ENCODE peak calls at places on chromosome 15, in six cellular contexts. One of them, this sample, is unnamed.
A peak's percentile ranks its signal among the peaks of the same experiment; 100 is the strongest.

GRCh38 chr15:65409284-65409631 is 13.5 kb downstream of the IGDCC4 start:
- DNase-seq in RPMI8226: no peak
- DNase-seq in endodermal cell: no peak
- DNase-seq in RKO: peak; percentile 52
- DNase-seq in Caco-2: no peak
- DNase-seq in anterior cingulate cortex: no peak
- DNase-seq in this sample: no peak

GRCh38 chr15:85711590-85712192 is 83.0 kb downstream of the KLHL25 start:
- DNase-seq in RPMI8226: no peak
- DNase-seq in endodermal cell: no peak
- DNase-seq in RKO: no peak
- DNase-seq in Caco-2: no peak
- DNase-seq in anterior cingulate cortex: no peak
- DNase-seq in this sample: no peak

GRCh38 chr15:57878573-57878972 is 172.1 kb downstream of the POLR2M start:
- DNase-seq in RPMI8226: no peak
- DNase-seq in endodermal cell: no peak
- DNase-seq in RKO: no peak
- DNase-seq in Caco-2: no peak
- DNase-seq in anterior cingulate cortex: no peak
- DNase-seq in this sample: no peak

GRCh38 chr15:100710213-100710612 is 107.8 kb downstream of the ASB7 start:
- DNase-seq in RPMI8226: no peak
- DNase-seq in endodermal cell: no peak
- DNase-seq in RKO: no peak
- DNase-seq in Caco-2: no peak
- DNase-seq in anterior cingulate cortex: no peak
- DNase-seq in this sample: no peak

GRCh38 chr15:85000189-85000864 is 18.7 kb downstream of the PDE8A start:
- DNase-seq in RPMI8226: no peak
- DNase-seq in endodermal cell: no peak
- DNase-seq in RKO: no peak
- DNase-seq in Caco-2: no peak
- DNase-seq in anterior cingulate cortex: no peak
- DNase-seq in this sample: no peak

GRCh38 chr15:38050988-38051387 is 116.5 kb downstream of the TMCO5A start:
- DNase-seq in RPMI8226: no peak
- DNase-seq in endodermal cell: no peak
- DNase-seq in RKO: no peak
- DNase-seq in Caco-2: no peak
- DNase-seq in anterior cingulate cortex: no peak
- DNase-seq in this sample: no peak

GRCh38 chr15:89383635-89384604 is 49.3 kb upstream of the POLG start:
- DNase-seq in RPMI8226: no peak
- DNase-seq in endodermal cell: peak; percentile 53
- DNase-seq in RKO: no peak
- DNase-seq in Caco-2: no peak
- DNase-seq in anterior cingulate cortex: peak; percentile 69
- DNase-seq in this sample: peak; percentile 97

GRCh38 chr15:25378501-25378901 is 60.3 kb downstream of the UBE3A start:
- DNase-seq in RPMI8226: no peak
- DNase-seq in endodermal cell: no peak
- DNase-seq in RKO: peak; percentile 3
- DNase-seq in Caco-2: no peak
- DNase-seq in anterior cingulate cortex: no peak
- DNase-seq in this sample: no peak

GRCh38 chr15:70669966-70670658 is 93.2 kb downstream of the UACA start:
- DNase-seq in RPMI8226: peak; percentile 44
- DNase-seq in endodermal cell: no peak
- DNase-seq in RKO: no peak
- DNase-seq in Caco-2: no peak
- DNase-seq in anterior cingulate cortex: no peak
- DNase-seq in this sample: no peak

GRCh38 chr15:50225057-50225456 is 40.5 kb downstream of the HDC start:
- DNase-seq in RPMI8226: no peak
- DNase-seq in endodermal cell: no peak
- DNase-seq in RKO: no peak
- DNase-seq in Caco-2: no peak
- DNase-seq in anterior cingulate cortex: no peak
- DNase-seq in this sample: no peak

GRCh38 chr15:71252036-71252898 is 137.0 kb downstream of the THSD4 start:
- DNase-seq in RPMI8226: no peak
- DNase-seq in endodermal cell: no peak
- DNase-seq in RKO: no peak
- DNase-seq in Caco-2: peak; percentile 93
- DNase-seq in anterior cingulate cortex: no peak
- DNase-seq in this sample: no peak

GRCh38 chr15:72835289-72835890 is 51.8 kb upstream of the ADPGK start:
- DNase-seq in RPMI8226: peak; percentile 24
- DNase-seq in endodermal cell: peak; percentile 82
- DNase-seq in RKO: no peak
- DNase-seq in Caco-2: no peak
- DNase-seq in anterior cingulate cortex: no peak
- DNase-seq in this sample: no peak

GRCh38 chr15:71115567-71116351 is 488 bp downstream of the THSD4 start:
- DNase-seq in RPMI8226: peak; percentile 15
- DNase-seq in endodermal cell: peak; percentile 82
- DNase-seq in RKO: peak; percentile 46
- DNase-seq in Caco-2: no peak
- DNase-seq in anterior cingulate cortex: no peak
- DNase-seq in this sample: no peak

GRCh38 chr15:90035095-90035834 is 34.1 kb downstream of the ZNF710 start:
- DNase-seq in RPMI8226: no peak
- DNase-seq in endodermal cell: peak; percentile 73
- DNase-seq in RKO: no peak
- DNase-seq in Caco-2: peak; percentile 55
- DNase-seq in anterior cingulate cortex: peak; percentile 40
- DNase-seq in this sample: peak; percentile 53

GRCh38 chr15:25900426-25900825 is 37.3 kb upstream of the ATP10A start:
- DNase-seq in RPMI8226: no peak
- DNase-seq in endodermal cell: no peak
- DNase-seq in RKO: no peak
- DNase-seq in Caco-2: no peak
- DNase-seq in anterior cingulate cortex: no peak
- DNase-seq in this sample: no peak

GRCh38 chr15:74955796-74956647 is 550 bp downstream of the RPP25 start:
- DNase-seq in RPMI8226: peak; percentile 89
- DNase-seq in endodermal cell: peak; percentile 86
- DNase-seq in RKO: peak; percentile 88
- DNase-seq in Caco-2: peak; percentile 79
- DNase-seq in anterior cingulate cortex: peak; percentile 71
- DNase-seq in this sample: peak; percentile 71

GRCh38 chr15:38378162-38378560 is 75.8 kb upstream of the FAM98B start:
- DNase-seq in RPMI8226: no peak
- DNase-seq in endodermal cell: no peak
- DNase-seq in RKO: no peak
- DNase-seq in Caco-2: no peak
- DNase-seq in anterior cingulate cortex: peak; percentile 63
- DNase-seq in this sample: no peak

GRCh38 chr15:20340931-20341661 is 200.5 kb downstream of the GOLGA6L6 start:
- DNase-seq in RPMI8226: peak; percentile 52
- DNase-seq in endodermal cell: peak; percentile 86
- DNase-seq in RKO: peak; percentile 55
- DNase-seq in Caco-2: peak; percentile 89
- DNase-seq in anterior cingulate cortex: no peak
- DNase-seq in this sample: no peak

GRCh38 chr15:83108266-83109219 is 1.1 kb downstream of the TM6SF1 start:
- DNase-seq in RPMI8226: peak; percentile 54
- DNase-seq in endodermal cell: peak; percentile 63
- DNase-seq in RKO: no peak
- DNase-seq in Caco-2: no peak
- DNase-seq in anterior cingulate cortex: peak; percentile 57
- DNase-seq in this sample: no peak

GRCh38 chr15:39127151-39127815 is 453.6 kb upstream of the THBS1 start:
- DNase-seq in RPMI8226: no peak
- DNase-seq in endodermal cell: no peak
- DNase-seq in RKO: no peak
- DNase-seq in Caco-2: peak; percentile 57
- DNase-seq in anterior cingulate cortex: no peak
- DNase-seq in this sample: no peak

GRCh38 chr15:29299331-29299730 is 29.7 kb upstream of the NSMCE3 start:
- DNase-seq in RPMI8226: no peak
- DNase-seq in endodermal cell: no peak
- DNase-seq in RKO: no peak
- DNase-seq in Caco-2: no peak
- DNase-seq in anterior cingulate cortex: no peak
- DNase-seq in this sample: no peak

GRCh38 chr15:36831125-36831914 is 251.9 kb downstream of the CDIN1 start:
- DNase-seq in RPMI8226: no peak
- DNase-seq in endodermal cell: no peak
- DNase-seq in RKO: peak; percentile 52
- DNase-seq in Caco-2: no peak
- DNase-seq in anterior cingulate cortex: no peak
- DNase-seq in this sample: no peak

GRCh38 chr15:25784141-25784540 is 79.0 kb downstream of the ATP10A start:
- DNase-seq in RPMI8226: no peak
- DNase-seq in endodermal cell: no peak
- DNase-seq in RKO: no peak
- DNase-seq in Caco-2: no peak
- DNase-seq in anterior cingulate cortex: no peak
- DNase-seq in this sample: no peak

GRCh38 chr15:37059051-37059450 is 41.3 kb downstream of the MEIS2 start:
- DNase-seq in RPMI8226: no peak
- DNase-seq in endodermal cell: no peak
- DNase-seq in RKO: no peak
- DNase-seq in Caco-2: no peak
- DNase-seq in anterior cingulate cortex: no peak
- DNase-seq in this sample: no peak

GRCh38 chr15:58526647-58527192 is 94.9 kb downstream of the LIPC start:
- DNase-seq in RPMI8226: no peak
- DNase-seq in endodermal cell: no peak
- DNase-seq in RKO: no peak
- DNase-seq in Caco-2: no peak
- DNase-seq in anterior cingulate cortex: no peak
- DNase-seq in this sample: no peak

GRCh38 chr15:90322531-90322930 is 29.6 kb upstream of the ZNF774 start:
- DNase-seq in RPMI8226: no peak
- DNase-seq in endodermal cell: no peak
- DNase-seq in RKO: no peak
- DNase-seq in Caco-2: no peak
- DNase-seq in anterior cingulate cortex: no peak
- DNase-seq in this sample: no peak

GRCh38 chr15:35293353-35294130 is 208.4 kb upstream of the NANOGP8 start:
- DNase-seq in RPMI8226: no peak
- DNase-seq in endodermal cell: peak; percentile 54
- DNase-seq in RKO: peak; percentile 92
- DNase-seq in Caco-2: peak; percentile 63
- DNase-seq in anterior cingulate cortex: no peak
- DNase-seq in this sample: no peak

GRCh38 chr15:32649336-32649735 is 7.8 kb downstream of the SCG5 start:
- DNase-seq in RPMI8226: no peak
- DNase-seq in endodermal cell: peak; percentile 71
- DNase-seq in RKO: no peak
- DNase-seq in Caco-2: no peak
- DNase-seq in anterior cingulate cortex: no peak
- DNase-seq in this sample: no peak

GRCh38 chr15:39059886-39060285 is 495.3 kb upstream of the RASGRP1 start:
- DNase-seq in RPMI8226: no peak
- DNase-seq in endodermal cell: no peak
- DNase-seq in RKO: no peak
- DNase-seq in Caco-2: no peak
- DNase-seq in anterior cingulate cortex: no peak
- DNase-seq in this sample: no peak

This sample was measured in COR-L47.